ENCODE peak calls at places on chromosomes 7 and 10, in six cellular contexts. L is ovary; E is small intestine; J is IMR-90; Y is naive thymus-derived CD4-positive, alpha-beta T cell; B is fibroblast of lung. K is an unnamed sample.

GRCh38 chr10:81600185-81600584 is 274.8 kb upstream of the NRG3 start:
- DNase-seq in L (no peak), Y (no peak), J (no peak), E (no peak), B (peak; percentile 31), K (no peak)

GRCh38 chr7:56097700-56098099 is 4.9 kb upstream of the PHKG1 start:
- DNase-seq in J (peak; percentile 89), E (no peak), Y (no peak), L (peak; percentile 31), B (peak; percentile 80), K (no peak)

GRCh38 chr7:27173412-27174076 is 576 bp downstream of the HOXA10 start:
- DNase-seq in B (no peak), J (no peak), E (no peak), L (no peak), Y (no peak), K (no peak)

GRCh38 chr7:141495057-141495456 is 56.2 kb upstream of the AGK start:
- DNase-seq in J (no peak), B (no peak), L (no peak), Y (no peak), E (no peak), K (no peak)

GRCh38 chr7:24401628-24402593 is 117.9 kb downstream of the NPY start:
- DNase-seq in E (peak; percentile 66), L (no peak), J (peak; percentile 40), B (peak; percentile 20), Y (no peak), K (peak; percentile 31)

GRCh38 chr10:113435881-113436280 is 117.0 kb upstream of the HABP2 start:
- DNase-seq in L (no peak), J (no peak), E (no peak), Y (no peak), B (no peak), K (no peak)

GRCh38 chr7:124130-124949 is 68.0 kb upstream of the FAM20C start:
- DNase-seq in L (no peak), B (no peak), E (no peak), Y (no peak), J (no peak), K (no peak)

GRCh38 chr7:27118580-27118979 is 12.0 kb downstream of the HOXA4 start:
- DNase-seq in Y (no peak), B (no peak), J (no peak), E (no peak), L (no peak), K (no peak)

GRCh38 chr10:31124852-31125251 is 93.2 kb upstream of the ZNF438 start:
- DNase-seq in L (no peak), J (no peak), B (no peak), Y (no peak), E (no peak), K (no peak)

GRCh38 chr7:8144856-8145255 is 117.1 kb downstream of the ICA1 start:
- DNase-seq in E (no peak), B (no peak), L (no peak), Y (no peak), J (no peak), K (no peak)

GRCh38 chr7:8141070-8141469 is 120.9 kb downstream of the ICA1 start:
- DNase-seq in L (no peak), Y (no peak), B (no peak), E (no peak), J (no peak), K (no peak)

GRCh38 chr7:8146156-8146555 is 115.8 kb downstream of the ICA1 start:
- DNase-seq in B (no peak), E (no peak), L (no peak), Y (no peak), J (no peak), K (no peak)

GRCh38 chr7:8147004-8147403 is 115.0 kb downstream of the ICA1 start:
- DNase-seq in L (no peak), E (no peak), Y (no peak), J (no peak), B (no peak), K (no peak)

GRCh38 chr7:8143151-8143874 is 118.7 kb downstream of the ICA1 start:
- DNase-seq in L (no peak), Y (no peak), B (no peak), J (no peak), E (no peak), K (no peak)
- H3K27ac ChIP-seq in L (no peak overlapping the region), Y (peak overlapping the region; percentile 33), B (no peak overlapping the region), J (no peak overlapping the region), E (no peak overlapping the region), K (peak overlapping the region; percentile 87)

GRCh38 chr7:2646680-2647571 is 15.1 kb downstream of the TTYH3 start:
- DNase-seq in B (no peak), J (no peak), L (no peak), Y (no peak), E (no peak), K (no peak)

GRCh38 chr7:2646336-2646679 is 14.5 kb downstream of the TTYH3 start:
- DNase-seq in Y (no peak), E (no peak), J (no peak), L (no peak), B (no peak), K (no peak)

GRCh38 chr7:2643386-2644229 is 11.8 kb downstream of the TTYH3 start:
- DNase-seq in B (no peak), Y (no peak), L (peak; percentile 18), J (no peak), E (peak; percentile 18), K (no peak)

GRCh38 chr7:2644514-2645273 is 12.9 kb downstream of the TTYH3 start:
- DNase-seq in J (no peak), Y (no peak), L (peak; percentile 31), B (no peak), E (no peak), K (no peak)

GRCh38 chr7:2645274-2645868 is 13.6 kb downstream of the TTYH3 start:
- DNase-seq in E (peak; percentile 48), J (no peak), L (no peak), Y (no peak), B (no peak), K (peak; percentile 32)
- H3K4me3 ChIP-seq in E (no peak overlapping the region), J (no peak overlapping the region), L (no peak overlapping the region), Y (peak overlapping the region; percentile 32), B (no peak overlapping the region), K (peak overlapping the region; percentile 44)

DNA sequence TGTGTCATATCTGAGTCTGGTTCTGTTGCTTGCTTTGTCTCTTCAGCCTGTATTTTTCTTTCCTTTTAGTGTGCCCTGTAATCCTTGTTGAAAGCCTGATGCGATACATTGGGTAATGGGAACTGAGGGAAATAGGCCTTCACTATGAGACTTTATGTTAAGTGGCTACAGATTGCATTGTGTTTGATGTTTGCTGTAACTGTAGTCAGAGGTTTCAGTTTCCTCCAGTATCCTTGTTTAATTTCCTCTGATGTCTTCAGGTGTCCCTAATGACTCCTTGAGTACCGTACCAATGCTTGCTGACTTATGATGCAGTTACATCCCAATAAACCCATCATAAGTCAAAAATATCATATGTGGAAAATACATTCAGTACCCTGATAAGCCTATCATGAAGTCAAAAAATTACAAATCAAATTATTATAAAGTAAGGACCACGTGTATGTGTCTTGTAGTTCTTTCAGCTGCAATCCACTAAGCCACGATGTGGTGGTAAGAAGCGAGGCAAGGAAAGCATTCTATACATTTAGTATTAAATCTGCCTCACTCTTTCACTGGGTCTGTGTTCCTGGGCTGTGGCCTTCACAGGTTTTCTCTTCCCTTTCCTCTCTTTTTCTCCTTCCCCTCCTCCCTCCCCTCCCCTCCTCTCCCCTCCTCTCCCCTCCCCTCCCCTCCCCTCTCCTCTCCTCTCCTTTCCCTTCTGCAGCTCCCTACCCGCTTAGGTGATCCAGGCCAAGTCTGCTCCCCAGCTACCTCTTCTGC is 13.3 kb upstream of the GIMAP6 start:
- DNase-seq in E (no peak), L (no peak), J (no peak), B (no peak), Y (no peak), K (no peak)
- H3K4me1 ChIP-seq in E (no peaks in the 10 kb centered on the region), L (no peaks in the 10 kb centered on the region), J (no peaks in the 10 kb centered on the region), B (no peaks in the 10 kb centered on the region), Y (peaks cover 61% of the 10 kb centered on the region), K (peaks cover 13% of the 10 kb centered on the region)

GRCh38 chr10:110220383-110220782 is 13.0 kb downstream of the MXI1 start:
- DNase-seq in E (no peak), J (no peak), Y (no peak), B (no peak), L (no peak), K (no peak)
- H3K27ac ChIP-seq in E (no peak overlapping the region), J (no peak overlapping the region), Y (no peak overlapping the region), B (no peak overlapping the region), L (peak overlapping the region; percentile 82), K (no peak overlapping the region)

GRCh38 chr10:88080213-88080612 is 216.8 kb downstream of the PTEN start:
- DNase-seq in Y (no peak), B (peak; percentile 73), J (peak; percentile 78), E (no peak), L (no peak), K (no peak)
- H3K4me3 ChIP-seq in Y (no peak overlapping the region), B (no peak overlapping the region), J (no peak overlapping the region), E (no peak overlapping the region), L (no peak overlapping the region), K (no peak overlapping the region)

GRCh38 chr10:15478429-15478828 is 107.3 kb upstream of the FAM171A1 start:
- DNase-seq in L (no peak), J (no peak), Y (no peak), E (no peak), B (no peak), K (no peak)

GRCh38 chr10:15474671-15475070 is 103.6 kb upstream of the FAM171A1 start:
- DNase-seq in B (no peak), J (no peak), Y (no peak), E (no peak), L (no peak), K (no peak)

GRCh38 chr10:15478950-15479349 is 107.9 kb upstream of the FAM171A1 start:
- DNase-seq in B (no peak), E (no peak), J (no peak), Y (no peak), L (no peak), K (no peak)

GRCh38 chr10:15473401-15473777 is 102.3 kb upstream of the FAM171A1 start:
- DNase-seq in B (no peak), E (no peak), L (no peak), Y (no peak), J (no peak), K (no peak)

DNA sequence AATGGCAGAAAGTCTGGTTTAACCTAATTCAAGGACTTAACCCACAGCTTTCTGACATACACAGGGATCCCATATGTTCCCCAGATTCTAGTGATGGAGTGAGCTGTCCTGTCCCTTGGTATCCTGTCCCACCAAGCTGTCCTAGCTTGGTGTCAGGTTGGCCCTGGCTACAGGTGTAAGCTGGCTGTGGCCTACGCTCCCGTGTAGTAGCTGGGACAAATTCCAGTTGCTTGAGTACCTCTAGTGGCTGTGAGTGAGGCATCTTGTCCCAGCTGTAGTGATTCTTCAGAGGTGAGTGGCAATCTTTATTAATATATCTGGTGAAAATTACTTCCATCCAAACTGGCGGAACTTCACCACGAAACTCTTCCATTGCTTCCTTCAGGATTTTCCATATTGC is 105.2 kb upstream of the FAM171A1 start:
- DNase-seq in J (no peak), L (no peak), Y (no peak), E (no peak), B (no peak), K (no peak)
- H3K4me1 ChIP-seq in J (no peaks in the 10 kb centered on the region), L (no peaks in the 10 kb centered on the region), Y (no peaks in the 10 kb centered on the region), E (no peaks in the 10 kb centered on the region), B (peaks cover 5% of the 10 kb centered on the region), K (no peaks in the 10 kb centered on the region)

GRCh38 chr10:35371731-35372130 is 35.4 kb downstream of the CCNY start:
- DNase-seq in E (no peak), J (no peak), L (no peak), B (no peak), Y (no peak), K (no peak)
- H3K27ac ChIP-seq in E (no peak overlapping the region), J (no peak overlapping the region), L (no peak overlapping the region), B (no peak overlapping the region), Y (no peak overlapping the region), K (no peak overlapping the region)

GRCh38 chr10:110010076-110011069 is 2.6 kb downstream of the ADD3 start:
- DNase-seq in J (peak; percentile 55), Y (peak; percentile 91), L (no peak), E (peak; percentile 44), B (peak; percentile 53), K (peak; percentile 48)
- H3K4me3 ChIP-seq in J (no peak overlapping the region), Y (peak overlapping the region; percentile 66), L (no peak overlapping the region), E (no peak overlapping the region), B (no peak overlapping the region), K (peak overlapping the region; percentile 100)